ENCODE peak calls at places on chromosome 15, in ten cellular contexts. N is esophagus muscularis mucosa; Y is endothelial cell; O is GM13977; U is RWPE2; F is transverse colon; C is CD8-positive, alpha-beta T cell; L is colonic mucosa; R is H9; X is AG04450. T is an unnamed sample.

GRCh38 chr15:57780461-57780860 is 73.9 kb downstream of the POLR2M start:
- DNase-seq in X (no peak), Y (no peak), O (no peak), F (no peak), U (no peak), N (peak; percentile 26), R (no peak), L (no peak), C (no peak), T (no peak)

GRCh38 chr15:65338366-65338765 is 33.9 kb downstream of the RNU5B-1 start:
- DNase-seq in Y (no peak), U (no peak), O (no peak), L (peak; percentile 82), R (no peak), N (no peak), C (no peak), F (peak; percentile 64), X (no peak), T (no peak)

GRCh38 chr15:33226559-33227181 is 32.2 kb upstream of the FMN1 start:
- DNase-seq in C (peak; percentile 72), R (peak; percentile 33), N (peak; percentile 57), U (no peak), X (no peak), Y (no peak), L (peak; percentile 45), O (no peak), F (peak; percentile 33), T (no peak)

GRCh38 chr15:87671289-87671688 is 585.2 kb downstream of the NTRK3 start:
- DNase-seq in F (no peak), L (no peak), X (no peak), Y (no peak), R (no peak), U (no peak), O (no peak), N (no peak), C (no peak), T (no peak)

GRCh38 chr15:77417642-77418041 is 2.3 kb downstream of the PEAK1 start:
- DNase-seq in U (no peak), R (no peak), F (no peak), N (no peak), X (no peak), C (no peak), L (no peak), Y (no peak), O (no peak), T (no peak)

GRCh38 chr15:84910928-84911623 is 26.6 kb downstream of the SLC28A1 start:
- DNase-seq in U (no peak), O (no peak), X (no peak), C (no peak), F (peak; percentile 16), R (no peak), N (no peak), Y (no peak), L (no peak), T (no peak)

GRCh38 chr15:86255247-86255646 is 175.6 kb downstream of the AGBL1 start:
- DNase-seq in F (no peak), R (no peak), L (no peak), C (no peak), Y (no peak), U (no peak), O (no peak), X (no peak), N (no peak), T (no peak)

GRCh38 chr15:77097921-77098320 is 27.0 kb upstream of the TSPAN3 start:
- DNase-seq in X (no peak), N (no peak), O (no peak), R (no peak), U (no peak), L (no peak), Y (no peak), F (no peak), C (no peak), T (no peak)

GRCh38 chr15:47717036-47717611 is at the start of gene SEMA6D:
- DNase-seq in L (peak; percentile 79), C (no peak), R (peak; percentile 85), X (peak; percentile 54), O (peak; percentile 44), F (peak; percentile 72), N (no peak), U (peak; percentile 86), Y (peak; percentile 88), T (peak; percentile 90)
- TF ChIP-seq CTCF in L (no peak), C (no peak), R (peak; percentile 41), X (peak; percentile 28), O (no peak), F (no peak), N (peak; percentile 27), U (peak; percentile 71), Y (peak; percentile 51), T (peak; percentile 55)

DNA sequence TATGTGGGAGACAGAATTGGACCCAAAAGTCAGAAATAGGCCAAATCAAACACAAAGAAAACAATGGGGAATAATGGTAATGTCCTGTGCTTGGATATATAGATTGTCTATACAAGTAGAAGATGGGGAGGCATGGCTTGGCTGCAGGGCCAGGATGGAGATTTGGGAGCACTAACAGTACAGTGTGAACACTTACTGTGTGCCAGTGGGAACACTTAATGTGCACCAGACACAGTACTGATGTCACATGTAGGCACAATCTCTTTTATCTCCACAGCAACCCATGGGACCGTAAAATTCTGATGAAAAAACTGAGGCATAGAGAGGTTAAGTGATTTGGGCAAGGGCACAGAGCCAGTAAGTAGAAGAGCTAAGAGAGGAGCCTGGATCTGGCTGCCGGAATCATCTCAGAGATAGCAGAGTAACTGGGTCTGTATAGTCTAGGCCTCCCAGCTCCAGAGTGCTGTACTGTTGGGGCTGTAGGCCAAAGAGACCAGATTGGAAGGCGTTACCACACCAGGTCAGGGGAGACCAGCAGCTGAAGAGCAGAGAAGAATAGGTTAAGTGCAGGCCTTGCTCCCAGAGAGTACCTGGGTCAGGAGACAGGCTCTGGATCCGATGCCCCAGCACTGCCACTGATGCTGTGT is 63.3 kb downstream of the RLBP1 start:
- DNase-seq in X (no peak), F (no peak), C (no peak), O (no peak), N (no peak), L (no peak), U (no peak), R (no peak), Y (no peak), T (no peak)
- TF ChIP-seq CTCF in X (no peak), F (no peak), C (no peak), O (no peak), N (no peak), L (no peak), U (no peak), R (no peak), Y (no peak), T (no peak)

GRCh38 chr15:90217671-90218394 is 15.9 kb downstream of the CIB1 start:
- DNase-seq in F (no peak), Y (no peak), U (no peak), O (no peak), L (no peak), N (no peak), R (no peak), C (no peak), X (no peak), T (no peak)

GRCh38 chr15:90219421-90220141 is 14.2 kb downstream of the CIB1 start:
- DNase-seq in C (peak; percentile 65), L (no peak), N (no peak), R (peak; percentile 70), Y (peak; percentile 81), F (peak; percentile 57), U (no peak), X (no peak), O (peak; percentile 71), T (no peak)

GRCh38 chr15:90223441-90224165 is 10.1 kb downstream of the CIB1 start:
- DNase-seq in C (no peak), U (no peak), F (no peak), L (no peak), R (no peak), N (no peak), Y (no peak), X (no peak), O (no peak), T (no peak)

GRCh38 chr15:90222538-90222937 is 11.2 kb downstream of the CIB1 start:
- DNase-seq in L (no peak), R (no peak), O (no peak), F (no peak), Y (no peak), X (no peak), C (no peak), U (no peak), N (no peak), T (no peak)

DNA sequence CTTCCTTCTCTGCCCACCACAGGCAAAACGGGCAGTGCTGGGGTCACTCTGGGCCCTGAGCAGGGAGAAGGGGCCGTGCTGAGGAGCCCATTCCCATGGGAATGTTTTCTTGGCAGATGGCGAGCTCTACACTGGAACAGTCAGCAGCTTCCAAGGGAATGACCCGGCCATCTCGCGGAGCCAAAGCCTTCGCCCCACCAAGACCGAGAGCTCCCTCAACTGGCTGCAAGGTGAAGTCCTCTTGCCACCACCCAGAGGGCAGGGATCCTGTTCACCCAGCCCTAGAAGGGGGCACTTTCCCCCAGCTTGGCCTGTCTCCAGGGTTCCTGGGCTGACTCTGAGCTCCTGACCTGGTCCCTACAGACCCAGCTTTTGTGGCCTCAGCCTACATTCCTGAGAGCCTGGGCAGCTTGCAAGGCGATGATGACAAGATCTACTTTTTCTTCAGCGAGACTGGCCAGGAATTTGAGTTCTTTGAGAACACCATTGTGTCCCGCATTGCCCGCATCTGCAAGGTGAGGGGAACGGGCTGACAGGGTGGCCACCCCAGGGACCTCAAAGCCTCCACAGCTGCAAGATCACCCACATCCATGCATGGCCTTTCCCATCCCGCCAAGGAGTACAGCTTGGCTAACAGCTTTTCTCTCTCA is 12.4 kb downstream of the CIB1 start:
- DNase-seq in R (peak; percentile 86), X (peak; percentile 53), O (peak; percentile 78), L (peak; percentile 81), C (no peak), N (no peak), U (no peak), F (peak; percentile 80), Y (peak; percentile 76), T (peak; percentile 90)
- TF ChIP-seq CTCF in R (peak; percentile 82), X (peak; percentile 90), O (peak; percentile 77), L (peak; percentile 61), C (no peak), N (peak; percentile 89), U (peak; percentile 84), F (peak; percentile 85), Y (peak; percentile 33), T (peak; percentile 81)

GRCh38 chr15:39581501-39582285 is 814 bp downstream of the THBS1 start:
- DNase-seq in N (peak; percentile 92), R (peak; percentile 71), Y (peak; percentile 40), U (no peak), F (peak; percentile 82), X (no peak), L (peak; percentile 87), O (no peak), C (no peak), T (no peak)

GRCh38 chr15:39579487-39580116 is 1.3 kb upstream of the THBS1 start:
- DNase-seq in R (peak; percentile 90), X (peak; percentile 96), L (no peak), F (peak; percentile 49), U (peak; percentile 97), O (no peak), N (peak; percentile 95), C (no peak), Y (peak; percentile 59), T (no peak)

GRCh38 chr15:39580117-39580629 is 706 bp upstream of the THBS1 start:
- DNase-seq in L (peak; percentile 98), R (peak; percentile 91), X (peak; percentile 95), O (peak; percentile 88), F (peak; percentile 95), C (peak; percentile 88), Y (peak; percentile 99), N (peak; percentile 98), U (peak; percentile 93), T (peak; percentile 98)

GRCh38 chr15:39580630-39581500 is at the start of gene THBS1:
- DNase-seq in O (no peak), Y (peak; percentile 62), U (peak; percentile 99), N (peak; percentile 98), L (peak; percentile 91), R (peak; percentile 96), X (peak; percentile 95), C (peak; percentile 28), F (peak; percentile 92), T (peak; percentile 97)

GRCh38 chr15:39578851-39579486 is 1.9 kb upstream of the THBS1 start:
- DNase-seq in C (no peak), X (no peak), N (peak; percentile 83), L (no peak), F (no peak), R (no peak), U (no peak), O (no peak), Y (no peak), T (no peak)
- TF ChIP-seq CTCF in C (no peak), X (peak; percentile 49), N (no peak), L (no peak), F (peak; percentile 25), R (peak; percentile 40), U (no peak), O (no peak), Y (no peak), T (peak; percentile 17)

T was measured in osteocyte.